ENCODE peak calls at places on chromosomes 5 and 9, in four cellular contexts. A is K562, P is GM12878, O is H1. G is an unnamed sample.

GRCh38 chr5:78972654-78973428 is 12.3 kb downstream of the ARSB start:
- DNase-seq in A (no peak), P (no peak), O (no peak), G (no peak)

GRCh38 chr5:172178301-172179031 is 9.6 kb downstream of the STK10 start:
- DNase-seq in A (peak), P (no peak), O (no peak), G (no peak)

GRCh38 chr5:136814621-136815378 is 449.5 kb upstream of the TRPC7 start:
- DNase-seq in A (no peak), P (no peak), O (no peak), G (no peak)

GRCh38 chr5:56298329-56298962 is 65.3 kb upstream of the ANKRD55 start:
- DNase-seq in A (no peak), P (no peak), O (no peak), G (no peak)

GRCh38 chr5:166166071-166166470 is 2125.4 kb upstream of the WWC1 start:
- DNase-seq in A (no peak), P (no peak), O (no peak), G (no peak)

GRCh38 chr9:69168709-69169217 is 5.3 kb upstream of the TJP2 start:
- DNase-seq in A (peak), P (no peak), O (no peak), G (peak)

GRCh38 chr5:14156611-14157493 is 13.7 kb downstream of the TRIO start:
- DNase-seq in A (no peak), P (peak), O (no peak), G (no peak)

GRCh38 chr9:91857291-91857781 is 92.7 kb downstream of the ROR2 start:
- DNase-seq in A (peak), P (no peak), O (no peak), G (peak)

GRCh38 chr9:121345070-121345469 is 25.0 kb downstream of the STOM start:
- DNase-seq in A (no peak), P (no peak), O (no peak), G (no peak)

GRCh38 chr9:104905153-104905901 is 22.6 kb downstream of the ABCA1 start:
- DNase-seq in A (no peak), P (no peak), O (no peak), G (no peak)

GRCh38 chr5:15203376-15203775 is 296.6 kb upstream of the FBXL7 start:
- DNase-seq in A (no peak), P (no peak), O (no peak), G (no peak)

GRCh38 chr5:33936004-33936380 is 194 bp upstream of the RXFP3 start:
- DNase-seq in A (peak), P (no peak), O (no peak), G (peak)

GRCh38 chr9:8492679-8493078 is 693.1 kb upstream of the DMAC1 start:
- DNase-seq in A (no peak), P (no peak), O (no peak), G (no peak)

GRCh38 chr5:179170606-179171005 is 110.4 kb downstream of the ZNF354C start:
- DNase-seq in A (no peak), P (no peak), O (no peak), G (no peak)

GRCh38 chr9:114430443-114430842 is 42.7 kb upstream of the AKNA start:
- DNase-seq in A (no peak), P (no peak), O (no peak), G (no peak)

GRCh38 chr9:32854271-32854670 is 70.9 kb downstream of the TMEM215 start:
- DNase-seq in A (no peak), P (no peak), O (no peak), G (no peak)

GRCh38 chr9:6226696-6227095 is 11.1 kb downstream of the IL33 start:
- DNase-seq in A (no peak), P (no peak), O (no peak), G (no peak)

GRCh38 chr9:136543830-136544548 is 1.9 kb downstream of the NOTCH1 start:
- DNase-seq in A (no peak), P (no peak), O (no peak), G (no peak)

GRCh38 chr9:99753436-99753835 is 68.2 kb upstream of the NR4A3 start:
- DNase-seq in A (no peak), P (no peak), O (no peak), G (no peak)

GRCh38 chr5:14109771-14110170 is 33.4 kb upstream of the TRIO start:
- DNase-seq in A (no peak), P (no peak), O (no peak), G (no peak)

GRCh38 chr5:103410174-103410573 is 151.6 kb downstream of the MACIR start:
- DNase-seq in A (no peak), P (no peak), O (no peak), G (no peak)

GRCh38 chr5:109215040-109215439 is 194.7 kb downstream of the PJA2 start:
- DNase-seq in A (no peak), P (no peak), O (no peak), G (no peak)

GRCh38 chr5:159906463-159906862 is 9.8 kb upstream of the ADRA1B start:
- DNase-seq in A (no peak), P (no peak), O (no peak), G (no peak)

GRCh38 chr9:96567203-96567700 is 52.4 kb downstream of the CDC14B start:
- DNase-seq in A (no peak), P (no peak), O (peak), G (no peak)

GRCh38 chr5:89932771-89933181 is 476.8 kb downstream of the CETN3 start:
- DNase-seq in A (no peak), P (no peak), O (no peak), G (no peak)

GRCh38 chr5:7592910-7593309 is 197.0 kb downstream of the ADCY2 start:
- DNase-seq in A (peak), P (no peak), O (no peak), G (peak)

GRCh38 chr9:120933310-120934044 is 6.9 kb upstream of the TRAF1 start:
- DNase-seq in A (no peak), P (peak), O (no peak), G (no peak)

GRCh38 chr5:173867173-173867679 is 20.9 kb upstream of the CPEB4 start:
- DNase-seq in A (no peak), P (no peak), O (no peak), G (no peak)

GRCh38 chr9:113609562-113610318 is 146.2 kb downstream of the RGS3 start:
- DNase-seq in A (no peak), P (no peak), O (no peak), G (peak)

GRCh38 chr5:132261881-132262845 is 4.7 kb downstream of the PDLIM4 start:
- DNase-seq in A (no peak), P (no peak), O (no peak), G (no peak)
- TF ChIP-seq ATF2 in A (no peak), P (no peak), O (no peak), G (no peak)

GRCh38 chr5:54518146-54519082 is 855 bp downstream of the SNX18 start:
- DNase-seq in A (peak), P (no peak), O (no peak), G (peak)
- TF ChIP-seq ATF2 in A (no peak), P (no peak), O (no peak), G (no peak)

DNA sequence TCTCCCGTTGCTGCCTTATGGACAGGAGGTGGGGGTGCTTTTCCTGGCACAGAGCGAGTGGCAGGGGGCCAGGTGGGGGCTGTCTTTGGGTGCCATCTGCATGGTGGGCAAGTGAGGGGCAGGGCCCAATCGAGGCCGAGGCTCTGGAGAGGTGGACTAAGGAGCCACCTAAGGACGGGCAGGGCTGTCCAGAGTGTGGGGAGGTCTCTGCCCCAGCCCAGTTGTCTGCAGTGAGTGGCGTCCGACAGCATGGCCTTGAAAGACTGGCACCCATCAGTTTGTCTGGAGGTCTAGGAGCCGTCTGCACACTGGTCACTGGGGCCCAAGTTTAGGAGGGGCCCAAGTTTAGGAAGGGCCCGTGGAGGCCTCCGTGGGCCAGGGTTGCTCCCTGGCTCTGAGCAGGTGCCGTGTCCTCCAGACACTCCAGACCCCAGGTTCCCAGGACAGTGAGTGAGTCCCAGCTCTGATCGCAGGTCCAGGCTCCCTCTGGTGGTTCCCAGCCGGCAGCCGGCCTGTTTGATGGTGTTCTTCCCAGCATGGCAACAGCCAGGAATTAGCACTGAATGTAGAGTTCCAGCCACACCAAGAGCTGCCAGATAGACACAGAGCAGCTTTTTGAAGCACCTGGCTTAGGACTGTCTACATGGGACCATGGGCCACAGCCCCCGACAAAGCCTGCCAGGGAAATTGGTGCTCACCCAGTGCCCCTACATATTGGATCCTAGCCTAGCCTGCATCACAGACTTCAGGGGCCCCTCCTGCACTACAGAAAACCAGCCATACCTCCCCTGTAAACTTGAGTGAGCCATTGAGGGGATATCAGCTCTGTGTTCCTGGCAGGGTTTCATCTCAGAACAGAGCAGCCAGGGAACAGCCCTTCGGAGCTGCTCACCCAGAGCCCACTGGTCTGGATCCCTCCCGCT is 120.9 kb downstream of the WNK2 start:
- DNase-seq in A (peak), P (no peak), O (peak), G (peak)
- TF ChIP-seq ATF2 in A (no peak), P (no peak), O (no peak), G (no peak)

GRCh38 chr5:32708949-32709348 is 2.2 kb upstream of the NPR3 start:
- DNase-seq in A (no peak), P (no peak), O (no peak), G (peak)

GRCh38 chr5:32710335-32710858 is 724 bp upstream of the NPR3 start:
- DNase-seq in A (no peak), P (no peak), O (no peak), G (peak)

GRCh38 chr5:32703957-32704356 is 7.2 kb upstream of the NPR3 start:
- DNase-seq in A (no peak), P (no peak), O (no peak), G (no peak)

GRCh38 chr5:32709789-32710334 is 1.3 kb upstream of the NPR3 start:
- DNase-seq in A (peak), P (no peak), O (no peak), G (peak)

GRCh38 chr5:32707394-32707997 is 3.6 kb upstream of the NPR3 start:
- DNase-seq in A (no peak), P (no peak), O (no peak), G (no peak)
- TF ChIP-seq ATF2 in A (no peak), P (no peak), O (no peak), G (no peak)

GRCh38 chr5:180642181-180643140 is 6.9 kb downstream of the FLT4 start:
- DNase-seq in A (no peak), P (no peak), O (no peak), G (no peak)
- TF ChIP-seq ATF2 in A (no peak), P (no peak), O (no peak), G (no peak)

GRCh38 chr5:92665506-92665905 is 915.5 kb downstream of the NR2F1-AS1 start:
- DNase-seq in A (no peak), P (no peak), O (no peak), G (no peak)

GRCh38 chr5:92659246-92659645 is 921.8 kb downstream of the NR2F1-AS1 start:
- DNase-seq in A (no peak), P (no peak), O (no peak), G (no peak)

DNA sequence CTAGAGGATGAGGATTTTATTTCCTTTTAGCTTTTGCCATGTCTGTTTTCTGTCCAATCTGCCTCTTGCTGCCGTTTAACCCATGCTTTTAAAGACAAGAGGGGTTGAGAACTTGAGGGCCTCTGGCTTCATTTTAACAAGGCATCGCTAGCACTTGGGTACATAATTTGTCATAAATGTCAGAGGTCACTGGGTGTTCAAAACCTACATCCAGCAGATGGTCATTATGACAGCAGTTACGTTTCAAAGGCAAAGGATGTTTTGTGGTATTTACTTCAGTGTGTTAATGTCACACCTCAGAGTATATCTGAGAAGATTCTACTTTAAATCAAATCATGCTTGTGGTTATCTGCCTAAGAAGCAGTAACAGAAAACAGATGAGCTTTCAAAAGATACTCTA is 918.3 kb downstream of the NR2F1-AS1 start:
- DNase-seq in A (no peak), P (no peak), O (no peak), G (no peak)
- TF ChIP-seq ATF2 in A (no peak), P (no peak), O (no peak), G (no peak)

GRCh38 chr9:31490551-31491106 is 893.8 kb upstream of the ACO1 start:
- DNase-seq in A (no peak), P (no peak), O (no peak), G (no peak)
- TF ChIP-seq ATF2 in A (no peak), P (no peak), O (no peak), G (no peak)

DNA sequence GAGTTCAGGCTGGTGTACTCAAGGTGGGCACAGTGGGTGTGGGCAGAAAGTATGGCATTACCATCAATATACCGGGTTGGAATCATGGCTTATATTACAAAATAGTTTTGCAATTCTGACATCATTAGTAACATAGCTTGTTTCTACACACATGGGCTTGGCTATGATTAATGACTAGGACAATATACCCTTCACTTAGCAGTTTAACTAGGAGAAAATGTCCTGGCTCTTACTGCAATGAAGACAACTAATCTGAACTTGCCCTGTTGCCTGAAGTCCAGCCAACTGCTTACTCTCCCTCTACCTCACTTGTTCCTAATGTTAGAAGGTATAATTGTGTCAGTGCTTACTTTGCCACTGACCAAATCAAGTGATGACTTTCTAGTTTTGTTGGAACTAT is 612.5 kb downstream of the EFNA5 start:
- DNase-seq in A (no peak), P (no peak), O (no peak), G (no peak)
- TF ChIP-seq ATF2 in A (no peak), P (no peak), O (no peak), G (no peak)

GRCh38 chr5:91957671-91958070 is 574.6 kb upstream of the ARRDC3 start:
- DNase-seq in A (no peak), P (no peak), O (no peak), G (no peak)
- TF ChIP-seq ATF2 in A (no peak), P (no peak), O (no peak), G (no peak)

GRCh38 chr5:180692426-180692825 is 43.0 kb upstream of the FLT4 start:
- DNase-seq in A (no peak), P (no peak), O (no peak), G (no peak)

GRCh38 chr5:180690562-180690961 is 41.2 kb upstream of the FLT4 start:
- DNase-seq in A (no peak), P (no peak), O (no peak), G (no peak)

GRCh38 chr5:180688326-180689070 is 39.1 kb upstream of the FLT4 start:
- DNase-seq in A (no peak), P (no peak), O (no peak), G (no peak)

GRCh38 chr5:180691046-180691445 is 41.6 kb upstream of the FLT4 start:
- DNase-seq in A (no peak), P (no peak), O (no peak), G (no peak)

GRCh38 chr5:180689071-180689694 is 39.8 kb upstream of the FLT4 start:
- DNase-seq in A (no peak), P (no peak), O (no peak), G (no peak)
- TF ChIP-seq ATF2 in A (no peak), P (no peak), O (no peak), G (no peak)

G was measured in WTC11.